ENCODE peak calls at places on chromosome 2, in eight cellular contexts. W is NT2/D1, H is Panc1, O is HCT116, M is fibroblast of lung, T is iPS DF 6.9, F is SJSA1, J is lung. B is an unnamed sample.
A peak's percentile ranks its signal among the peaks of the same experiment; 100 is the strongest.

GRCh38 chr2:96336104-96336775 is 674 bp downstream of the NCAPH start:
- DNase-seq in J (no peak), T (no peak), H (no peak), F (no peak), M (no peak), W (no peak), O (no peak), B (no peak)

GRCh38 chr2:66714651-66715050 is 279.7 kb downstream of the MEIS1 start:
- DNase-seq in H (no peak), W (no peak), O (no peak), F (no peak), M (no peak), T (no peak), J (no peak), B (no peak)

GRCh38 chr2:165691615-165692014 is 102.4 kb downstream of the GALNT3 start:
- DNase-seq in T (peak; percentile 29), O (no peak), H (no peak), J (no peak), W (peak; percentile 22), M (peak; percentile 8), F (no peak), B (no peak)

GRCh38 chr2:184599054-184599874 is 935 bp downstream of the ZNF804A start:
- DNase-seq in O (peak; percentile 19), M (peak; percentile 48), F (peak; percentile 80), H (no peak), W (no peak), T (no peak), J (no peak), B (no peak)

GRCh38 chr2:15169326-15170038 is 391.7 kb downstream of the NBAS start:
- DNase-seq in H (peak; percentile 13), W (no peak), O (peak; percentile 23), M (peak; percentile 90), T (no peak), F (peak; percentile 93), J (no peak), B (no peak)

GRCh38 chr2:162053066-162053807 is 20.8 kb downstream of the DPP4 start:
- DNase-seq in M (no peak), F (no peak), T (no peak), J (no peak), O (no peak), H (no peak), W (no peak), B (no peak)

GRCh38 chr2:187051350-187051749 is 202.4 kb upstream of the ZSWIM2 start:
- DNase-seq in M (no peak), W (no peak), O (no peak), T (no peak), J (no peak), H (no peak), F (no peak), B (no peak)

GRCh38 chr2:218996937-218997336 is 3.7 kb upstream of the CRYBA2 start:
- DNase-seq in M (no peak), J (no peak), O (no peak), T (no peak), F (no peak), H (no peak), W (no peak), B (no peak)

GRCh38 chr2:150698016-150698661 is 210.7 kb upstream of the RND3 start:
- DNase-seq in O (no peak), H (no peak), J (no peak), M (peak; percentile 49), W (no peak), F (peak; percentile 83), T (no peak), B (no peak)

GRCh38 chr2:222521099-222521498 is 96.8 kb downstream of the SGPP2 start:
- DNase-seq in J (no peak), W (no peak), F (no peak), O (no peak), T (no peak), M (no peak), H (no peak), B (no peak)

GRCh38 chr2:184620367-184620766 is 22.0 kb downstream of the ZNF804A start:
- DNase-seq in J (no peak), M (peak; percentile 45), O (no peak), W (no peak), H (no peak), T (no peak), F (no peak), B (no peak)

GRCh38 chr2:60163691-60164090 is 389.8 kb downstream of the BCL11A start:
- DNase-seq in O (no peak), W (no peak), M (no peak), T (no peak), H (no peak), F (no peak), J (no peak), B (no peak)

GRCh38 chr2:5070257-5070656 is 621.9 kb upstream of the SOX11 start:
- DNase-seq in O (no peak), J (no peak), W (no peak), F (no peak), T (no peak), H (no peak), M (peak; percentile 15), B (no peak)

GRCh38 chr2:46829240-46829970 is 86.2 kb downstream of the MCFD2 start:
- DNase-seq in T (no peak), O (no peak), W (no peak), M (no peak), H (no peak), F (no peak), J (no peak), B (no peak)

GRCh38 chr2:99772766-99773331 is 283.0 kb upstream of the REV1 start:
- DNase-seq in O (no peak), M (no peak), T (no peak), F (no peak), W (no peak), H (no peak), J (no peak), B (no peak)

DNA sequence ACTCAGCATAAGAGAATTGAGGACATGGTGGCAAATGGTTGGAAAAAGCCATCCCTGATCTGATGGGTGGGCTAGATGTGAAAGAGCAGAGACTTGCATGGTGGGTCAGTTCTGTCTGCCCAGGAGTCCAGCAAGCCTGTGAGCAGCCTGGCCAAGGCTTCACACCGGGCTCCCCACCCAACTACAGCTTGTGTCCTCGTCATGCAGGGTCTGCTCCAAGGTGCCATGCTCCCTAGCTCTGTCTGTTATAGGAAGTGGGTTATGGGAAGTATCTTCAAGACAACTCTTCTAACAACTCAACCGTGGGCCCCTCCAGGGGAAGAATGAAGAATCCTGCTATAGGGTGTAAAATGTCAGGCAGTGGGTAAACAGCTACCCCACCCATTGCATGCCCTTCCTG is 97.4 kb downstream of the ADD2 start:
- DNase-seq in H (no peak), T (no peak), F (no peak), M (no peak), W (no peak), O (no peak), J (no peak), B (no peak)
- H3K36me3 ChIP-seq in H (no peaks in the 10 kb centered on the region), T (peaks cover 19% of the 10 kb centered on the region), F (no peaks in the 10 kb centered on the region), M (no peaks in the 10 kb centered on the region), W (peaks cover 35% of the 10 kb centered on the region), O (no peaks in the 10 kb centered on the region), J (no peaks in the 10 kb centered on the region), B (no peaks in the 10 kb centered on the region)

GRCh38 chr2:110099471-110100225 is 16.0 kb downstream of the MALL start:
- DNase-seq in F (no peak), M (no peak), T (no peak), J (peak; percentile 27), O (no peak), H (no peak), W (no peak), B (no peak)

GRCh38 chr2:110103060-110103961 is 12.3 kb downstream of the MALL start:
- DNase-seq in J (no peak), O (no peak), F (no peak), W (no peak), M (no peak), T (no peak), H (no peak), B (no peak)

GRCh38 chr2:110101280-110101844 is 14.3 kb downstream of the MALL start:
- DNase-seq in M (peak; percentile 100), T (no peak), O (peak; percentile 91), H (peak; percentile 95), J (peak; percentile 97), W (no peak), F (peak; percentile 98), B (no peak)

GRCh38 chr2:110104025-110104771 is 11.4 kb downstream of the MALL start:
- DNase-seq in M (no peak), W (no peak), J (peak; percentile 70), H (no peak), F (no peak), T (no peak), O (no peak), B (no peak)

GRCh38 chr2:110101911-110102774 is 13.5 kb downstream of the MALL start:
- DNase-seq in J (no peak), F (no peak), H (no peak), O (no peak), W (no peak), T (no peak), M (no peak), B (no peak)
- H3K4me3 ChIP-seq in J (no peak overlapping the region), F (no peak overlapping the region), H (no peak overlapping the region), O (no peak overlapping the region), W (no peak overlapping the region), T (no peak overlapping the region), M (peak overlapping the region; percentile 21), B (no peak overlapping the region)

GRCh38 chr2:133887676-133888040 is 319.4 kb upstream of the NCKAP5 start:
- DNase-seq in H (no peak), T (no peak), W (no peak), F (no peak), M (no peak), J (no peak), O (no peak), B (no peak)

GRCh38 chr2:133894429-133894828 is 326.2 kb upstream of the NCKAP5 start:
- DNase-seq in W (no peak), H (no peak), F (no peak), T (no peak), M (no peak), O (no peak), J (no peak), B (no peak)

GRCh38 chr2:133888816-133889215 is 320.6 kb upstream of the NCKAP5 start:
- DNase-seq in J (no peak), M (no peak), F (no peak), H (no peak), W (no peak), T (no peak), O (no peak), B (no peak)

GRCh38 chr2:133888107-133888506 is 319.8 kb upstream of the NCKAP5 start:
- DNase-seq in F (no peak), O (no peak), T (no peak), J (no peak), W (no peak), M (no peak), H (no peak), B (no peak)

GRCh38 chr2:133892352-133892913 is 324.2 kb upstream of the NCKAP5 start:
- DNase-seq in H (no peak), T (no peak), F (no peak), O (no peak), W (no peak), J (no peak), M (no peak), B (no peak)
- H3K36me3 ChIP-seq in H (no peaks in the 10 kb centered on the region), T (no peaks in the 10 kb centered on the region), F (no peaks in the 10 kb centered on the region), O (no peaks in the 10 kb centered on the region), W (no peaks in the 10 kb centered on the region), J (no peaks in the 10 kb centered on the region), M (no peaks in the 10 kb centered on the region), B (no peaks in the 10 kb centered on the region)

DNA sequence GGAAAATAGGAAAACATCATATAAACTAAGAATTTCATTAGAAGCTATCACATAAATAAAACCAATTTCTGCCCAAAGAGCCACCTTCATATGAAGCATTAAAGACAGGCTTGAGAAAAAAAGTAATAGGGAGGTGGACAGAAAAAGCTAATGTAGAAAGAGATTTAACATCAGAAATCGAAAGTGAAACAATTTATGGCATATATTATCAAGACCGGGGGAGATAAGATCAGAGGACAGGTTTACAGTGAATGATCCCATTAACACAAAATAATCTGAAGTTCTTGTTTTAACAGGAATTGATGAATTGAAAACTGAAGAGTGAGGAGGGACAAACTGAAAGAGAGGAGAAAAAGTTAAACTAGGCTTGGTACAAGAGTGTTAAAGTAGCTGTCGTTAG is 786.3 kb upstream of the FSHR start:
- DNase-seq in H (no peak), W (no peak), T (no peak), M (no peak), F (no peak), O (no peak), J (no peak), B (no peak)
- H3K4me3 ChIP-seq in H (peak overlapping the region; percentile 21), W (no peak overlapping the region), T (no peak overlapping the region), M (no peak overlapping the region), F (no peak overlapping the region), O (no peak overlapping the region), J (no peak overlapping the region), B (no peak overlapping the region)

B was measured in GM06990.